ENCODE peak calls at places on chromosome 6, in six cellular contexts. One of them, this sample, is unnamed.

GRCh38 chr6:48825501-48826317 is 637.3 kb downstream of the MMUT start:
- DNase-seq in CD4-positive, alpha-beta T cell: no peak
- DNase-seq in bronchial epithelial cell: peak
- DNase-seq in BJ: no peak
- DNase-seq in GM12865: no peak
- DNase-seq in IMR-90: peak
- DNase-seq in this sample: no peak

GRCh38 chr6:28709478-28710349 is 184.0 kb downstream of the GPX5 start:
- DNase-seq in CD4-positive, alpha-beta T cell: no peak
- DNase-seq in bronchial epithelial cell: no peak
- DNase-seq in BJ: no peak
- DNase-seq in GM12865: peak
- DNase-seq in IMR-90: no peak
- DNase-seq in this sample: peak

GRCh38 chr6:137728386-137729349 is 138.4 kb upstream of the TNFAIP3 start:
- DNase-seq in CD4-positive, alpha-beta T cell: no peak
- DNase-seq in bronchial epithelial cell: peak
- DNase-seq in BJ: no peak
- DNase-seq in GM12865: no peak
- DNase-seq in IMR-90: peak
- DNase-seq in this sample: peak

GRCh38 chr6:45923831-45924391 is 91.7 kb downstream of the CLIC5 start:
- DNase-seq in CD4-positive, alpha-beta T cell: no peak
- DNase-seq in bronchial epithelial cell: peak
- DNase-seq in BJ: no peak
- DNase-seq in GM12865: peak
- DNase-seq in IMR-90: peak
- DNase-seq in this sample: peak

GRCh38 chr6:119978274-119978889 is 628.8 kb upstream of the MAN1A1 start:
- DNase-seq in CD4-positive, alpha-beta T cell: no peak
- DNase-seq in bronchial epithelial cell: peak
- DNase-seq in BJ: no peak
- DNase-seq in GM12865: peak
- DNase-seq in IMR-90: peak
- DNase-seq in this sample: peak

GRCh38 chr6:127397729-127398609 is 54.6 kb upstream of the ECHDC1 start:
- DNase-seq in CD4-positive, alpha-beta T cell: no peak
- DNase-seq in bronchial epithelial cell: peak
- DNase-seq in BJ: no peak
- DNase-seq in GM12865: no peak
- DNase-seq in IMR-90: no peak
- DNase-seq in this sample: no peak

GRCh38 chr6:154057098-154057497 is 18.1 kb downstream of the OPRM1 start:
- DNase-seq in CD4-positive, alpha-beta T cell: no peak
- DNase-seq in bronchial epithelial cell: no peak
- DNase-seq in BJ: no peak
- DNase-seq in GM12865: no peak
- DNase-seq in IMR-90: no peak
- DNase-seq in this sample: no peak

GRCh38 chr6:112188906-112189305 is 65.5 kb downstream of the LAMA4 start:
- DNase-seq in CD4-positive, alpha-beta T cell: no peak
- DNase-seq in bronchial epithelial cell: no peak
- DNase-seq in BJ: no peak
- DNase-seq in GM12865: no peak
- DNase-seq in IMR-90: peak
- DNase-seq in this sample: no peak

GRCh38 chr6:111837007-111837406 is 36.2 kb downstream of the FYN start:
- DNase-seq in CD4-positive, alpha-beta T cell: no peak
- DNase-seq in bronchial epithelial cell: no peak
- DNase-seq in BJ: no peak
- DNase-seq in GM12865: no peak
- DNase-seq in IMR-90: no peak
- DNase-seq in this sample: no peak

GRCh38 chr6:40037271-40037670 is 103.0 kb upstream of the MOCS1 start:
- DNase-seq in CD4-positive, alpha-beta T cell: no peak
- DNase-seq in bronchial epithelial cell: peak
- DNase-seq in BJ: no peak
- DNase-seq in GM12865: no peak
- DNase-seq in IMR-90: no peak
- DNase-seq in this sample: peak

GRCh38 chr6:98828210-98828798 is 6.1 kb upstream of the POU3F2 start:
- DNase-seq in CD4-positive, alpha-beta T cell: no peak
- DNase-seq in bronchial epithelial cell: no peak
- DNase-seq in BJ: no peak
- DNase-seq in GM12865: no peak
- DNase-seq in IMR-90: no peak
- DNase-seq in this sample: no peak

GRCh38 chr6:70103798-70104197 is 199.1 kb downstream of the COL9A1 start:
- DNase-seq in CD4-positive, alpha-beta T cell: no peak
- DNase-seq in bronchial epithelial cell: peak
- DNase-seq in BJ: no peak
- DNase-seq in GM12865: peak
- DNase-seq in IMR-90: no peak
- DNase-seq in this sample: peak

GRCh38 chr6:134080171-134080795 is 27.9 kb upstream of the SLC2A12 start:
- DNase-seq in CD4-positive, alpha-beta T cell: no peak
- DNase-seq in bronchial epithelial cell: peak
- DNase-seq in BJ: no peak
- DNase-seq in GM12865: peak
- DNase-seq in IMR-90: no peak
- DNase-seq in this sample: peak

GRCh38 chr6:45816674-45817297 is 198.9 kb downstream of the CLIC5 start:
- DNase-seq in CD4-positive, alpha-beta T cell: no peak
- DNase-seq in bronchial epithelial cell: no peak
- DNase-seq in BJ: peak
- DNase-seq in GM12865: no peak
- DNase-seq in IMR-90: peak
- DNase-seq in this sample: no peak

GRCh38 chr6:56574292-56574691 is 68.4 kb downstream of the DST start:
- DNase-seq in CD4-positive, alpha-beta T cell: no peak
- DNase-seq in bronchial epithelial cell: no peak
- DNase-seq in BJ: no peak
- DNase-seq in GM12865: no peak
- DNase-seq in IMR-90: no peak
- DNase-seq in this sample: no peak

GRCh38 chr6:29723666-29724588 is 693 bp downstream of the HLA-F start:
- DNase-seq in CD4-positive, alpha-beta T cell: peak
- DNase-seq in bronchial epithelial cell: no peak
- DNase-seq in BJ: no peak
- DNase-seq in GM12865: peak
- DNase-seq in IMR-90: no peak
- DNase-seq in this sample: no peak

GRCh38 chr6:162123797-162124196 is 603.8 kb downstream of the PRKN start:
- DNase-seq in CD4-positive, alpha-beta T cell: no peak
- DNase-seq in bronchial epithelial cell: no peak
- DNase-seq in BJ: no peak
- DNase-seq in GM12865: no peak
- DNase-seq in IMR-90: no peak
- DNase-seq in this sample: no peak

GRCh38 chr6:25511386-25511785 is 140.6 kb upstream of the SCGN start:
- DNase-seq in CD4-positive, alpha-beta T cell: no peak
- DNase-seq in bronchial epithelial cell: no peak
- DNase-seq in BJ: no peak
- DNase-seq in GM12865: no peak
- DNase-seq in IMR-90: no peak
- DNase-seq in this sample: no peak

GRCh38 chr6:16965679-16966078 is 136.2 kb upstream of the STMND1 start:
- DNase-seq in CD4-positive, alpha-beta T cell: no peak
- DNase-seq in bronchial epithelial cell: no peak
- DNase-seq in BJ: no peak
- DNase-seq in GM12865: no peak
- DNase-seq in IMR-90: no peak
- DNase-seq in this sample: no peak

GRCh38 chr6:41271901-41272395 is 14.5 kb downstream of the TREM1 start:
- DNase-seq in CD4-positive, alpha-beta T cell: no peak
- DNase-seq in bronchial epithelial cell: no peak
- DNase-seq in BJ: no peak
- DNase-seq in GM12865: no peak
- DNase-seq in IMR-90: no peak
- DNase-seq in this sample: no peak

GRCh38 chr6:15555101-15556038 is 107.5 kb downstream of the DTNBP1 start:
- DNase-seq in CD4-positive, alpha-beta T cell: no peak
- DNase-seq in bronchial epithelial cell: no peak
- DNase-seq in BJ: no peak
- DNase-seq in GM12865: no peak
- DNase-seq in IMR-90: no peak
- DNase-seq in this sample: no peak

GRCh38 chr6:30615958-30616810 is 859 bp downstream of the PPP1R10 start:
- DNase-seq in CD4-positive, alpha-beta T cell: peak
- DNase-seq in bronchial epithelial cell: no peak
- DNase-seq in BJ: no peak
- DNase-seq in GM12865: peak
- DNase-seq in IMR-90: no peak
- DNase-seq in this sample: no peak

GRCh38 chr6:79432726-79433125 is 104.5 kb downstream of the LCA5 start:
- DNase-seq in CD4-positive, alpha-beta T cell: no peak
- DNase-seq in bronchial epithelial cell: no peak
- DNase-seq in BJ: no peak
- DNase-seq in GM12865: no peak
- DNase-seq in IMR-90: no peak
- DNase-seq in this sample: no peak

GRCh38 chr6:85676086-85676729 is 33.5 kb upstream of the SYNCRIP start:
- DNase-seq in CD4-positive, alpha-beta T cell: no peak
- DNase-seq in bronchial epithelial cell: peak
- DNase-seq in BJ: no peak
- DNase-seq in GM12865: no peak
- DNase-seq in IMR-90: no peak
- DNase-seq in this sample: no peak

GRCh38 chr6:85672623-85673022 is 29.9 kb upstream of the SYNCRIP start:
- DNase-seq in CD4-positive, alpha-beta T cell: no peak
- DNase-seq in bronchial epithelial cell: no peak
- DNase-seq in BJ: no peak
- DNase-seq in GM12865: peak
- DNase-seq in IMR-90: no peak
- DNase-seq in this sample: no peak

GRCh38 chr6:85675030-85675819 is 32.5 kb upstream of the SYNCRIP start:
- DNase-seq in CD4-positive, alpha-beta T cell: no peak
- DNase-seq in bronchial epithelial cell: peak
- DNase-seq in BJ: no peak
- DNase-seq in GM12865: peak
- DNase-seq in IMR-90: peak
- DNase-seq in this sample: peak

GRCh38 chr6:85673198-85674139 is 30.8 kb upstream of the SYNCRIP start:
- DNase-seq in CD4-positive, alpha-beta T cell: no peak
- DNase-seq in bronchial epithelial cell: no peak
- DNase-seq in BJ: no peak
- DNase-seq in GM12865: peak
- DNase-seq in IMR-90: no peak
- DNase-seq in this sample: no peak

GRCh38 chr6:85674604-85675003 is 31.9 kb upstream of the SYNCRIP start:
- DNase-seq in CD4-positive, alpha-beta T cell: no peak
- DNase-seq in bronchial epithelial cell: no peak
- DNase-seq in BJ: no peak
- DNase-seq in GM12865: peak
- DNase-seq in IMR-90: no peak
- DNase-seq in this sample: no peak
- TF ChIP-seq CTCF in CD4-positive, alpha-beta T cell: no peak
- TF ChIP-seq CTCF in bronchial epithelial cell: no peak
- TF ChIP-seq CTCF in BJ: no peak
- TF ChIP-seq CTCF in GM12865: no peak
- TF ChIP-seq CTCF in IMR-90: no peak
- TF ChIP-seq CTCF in this sample: no peak

GRCh38 chr6:158987657-158988056 is 12.3 kb downstream of the RSPH3 start:
- DNase-seq in CD4-positive, alpha-beta T cell: no peak
- DNase-seq in bronchial epithelial cell: no peak
- DNase-seq in BJ: no peak
- DNase-seq in GM12865: no peak
- DNase-seq in IMR-90: no peak
- DNase-seq in this sample: no peak

GRCh38 chr6:158996863-158997262 is 3.1 kb downstream of the RSPH3 start:
- DNase-seq in CD4-positive, alpha-beta T cell: no peak
- DNase-seq in bronchial epithelial cell: no peak
- DNase-seq in BJ: no peak
- DNase-seq in GM12865: no peak
- DNase-seq in IMR-90: no peak
- DNase-seq in this sample: no peak

GRCh38 chr6:158993639-158994038 is 6.4 kb downstream of the RSPH3 start:
- DNase-seq in CD4-positive, alpha-beta T cell: no peak
- DNase-seq in bronchial epithelial cell: no peak
- DNase-seq in BJ: no peak
- DNase-seq in GM12865: no peak
- DNase-seq in IMR-90: no peak
- DNase-seq in this sample: no peak

GRCh38 chr6:158988477-158988876 is 11.5 kb downstream of the RSPH3 start:
- DNase-seq in CD4-positive, alpha-beta T cell: no peak
- DNase-seq in bronchial epithelial cell: no peak
- DNase-seq in BJ: no peak
- DNase-seq in GM12865: no peak
- DNase-seq in IMR-90: no peak
- DNase-seq in this sample: no peak

GRCh38 chr6:158991017-158991723 is 8.8 kb downstream of the RSPH3 start:
- DNase-seq in CD4-positive, alpha-beta T cell: no peak
- DNase-seq in bronchial epithelial cell: peak
- DNase-seq in BJ: no peak
- DNase-seq in GM12865: peak
- DNase-seq in IMR-90: no peak
- DNase-seq in this sample: peak
- TF ChIP-seq CTCF in CD4-positive, alpha-beta T cell: no peak
- TF ChIP-seq CTCF in bronchial epithelial cell: peak
- TF ChIP-seq CTCF in BJ: no peak
- TF ChIP-seq CTCF in GM12865: peak
- TF ChIP-seq CTCF in IMR-90: no peak
- TF ChIP-seq CTCF in this sample: no peak

GRCh38 chr6:81073323-81073722 is 679.2 kb downstream of the TENT5A start:
- DNase-seq in CD4-positive, alpha-beta T cell: no peak
- DNase-seq in bronchial epithelial cell: no peak
- DNase-seq in BJ: no peak
- DNase-seq in GM12865: no peak
- DNase-seq in IMR-90: no peak
- DNase-seq in this sample: no peak

DNA sequence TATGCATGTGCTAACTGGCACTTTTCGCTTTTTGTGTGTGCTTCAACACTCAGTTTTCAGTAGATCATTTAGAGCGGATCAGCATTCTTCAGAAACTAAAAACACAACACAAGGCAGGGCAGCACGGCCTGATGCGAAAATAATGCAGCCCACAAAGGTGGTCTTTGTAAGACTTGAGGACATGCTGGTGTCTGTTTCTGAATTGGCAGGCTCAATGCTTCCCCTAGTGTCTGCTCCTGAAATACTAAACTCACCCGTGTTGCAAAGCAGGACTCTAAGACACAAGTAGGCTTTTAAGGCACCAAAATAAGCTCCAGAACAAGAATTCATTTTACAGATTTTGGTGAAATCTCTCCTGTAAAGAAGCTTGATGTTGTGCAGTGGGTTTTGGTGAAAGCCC is 676.5 kb downstream of the TENT5A start:
- DNase-seq in CD4-positive, alpha-beta T cell: no peak
- DNase-seq in bronchial epithelial cell: peak
- DNase-seq in BJ: no peak
- DNase-seq in GM12865: peak
- DNase-seq in IMR-90: peak
- DNase-seq in this sample: no peak
- TF ChIP-seq CTCF in CD4-positive, alpha-beta T cell: no peak
- TF ChIP-seq CTCF in bronchial epithelial cell: peak
- TF ChIP-seq CTCF in BJ: peak
- TF ChIP-seq CTCF in GM12865: peak
- TF ChIP-seq CTCF in IMR-90: peak
- TF ChIP-seq CTCF in this sample: peak

GRCh38 chr6:100965069-100965468 is 83.9 kb upstream of the ASCC3 start:
- DNase-seq in CD4-positive, alpha-beta T cell: no peak
- DNase-seq in bronchial epithelial cell: no peak
- DNase-seq in BJ: no peak
- DNase-seq in GM12865: no peak
- DNase-seq in IMR-90: no peak
- DNase-seq in this sample: no peak

GRCh38 chr6:100968934-100969333 is 87.8 kb upstream of the ASCC3 start:
- DNase-seq in CD4-positive, alpha-beta T cell: no peak
- DNase-seq in bronchial epithelial cell: no peak
- DNase-seq in BJ: no peak
- DNase-seq in GM12865: peak
- DNase-seq in IMR-90: no peak
- DNase-seq in this sample: no peak
- TF ChIP-seq CTCF in CD4-positive, alpha-beta T cell: no peak
- TF ChIP-seq CTCF in bronchial epithelial cell: no peak
- TF ChIP-seq CTCF in BJ: no peak
- TF ChIP-seq CTCF in GM12865: peak
- TF ChIP-seq CTCF in IMR-90: no peak
- TF ChIP-seq CTCF in this sample: no peak